ENCODE peak calls at places on chromosomes 13 and 19, in six cellular contexts. One of them, this sample, is unnamed.

GRCh38 chr13:46369506-46370268 is 17.4 kb downstream of the RUBCNL start:
- DNase-seq in activated CD8-positive, alpha-beta T cell treated with anti-CD3 and anti-CD28 coated beads for 36 hours: no peak
- DNase-seq in smooth muscle cell of the brain vasculature: peak; percentile 78
- DNase-seq in colonic mucosa: no peak
- DNase-seq in effector memory CD8-positive, alpha-beta T cell: no peak
- DNase-seq in posterior vena cava: no peak
- DNase-seq in this sample: no peak

GRCh38 chr13:92379371-92379770 is 847.2 kb upstream of the GPC6 start:
- DNase-seq in effector memory CD8-positive, alpha-beta T cell: no peak
- DNase-seq in activated CD8-positive, alpha-beta T cell treated with anti-CD3 and anti-CD28 coated beads for 36 hours: no peak
- DNase-seq in colonic mucosa: no peak
- DNase-seq in smooth muscle cell of the brain vasculature: no peak
- DNase-seq in posterior vena cava: no peak
- DNase-seq in this sample: no peak

GRCh38 chr19:23304238-23304637 is 54.0 kb upstream of the ZNF724 start:
- DNase-seq in effector memory CD8-positive, alpha-beta T cell: no peak
- DNase-seq in smooth muscle cell of the brain vasculature: no peak
- DNase-seq in colonic mucosa: no peak
- DNase-seq in activated CD8-positive, alpha-beta T cell treated with anti-CD3 and anti-CD28 coated beads for 36 hours: no peak
- DNase-seq in posterior vena cava: no peak
- DNase-seq in this sample: no peak

GRCh38 chr19:55340784-55341147 is 1.1 kb downstream of the KMT5C start:
- DNase-seq in effector memory CD8-positive, alpha-beta T cell: no peak
- DNase-seq in smooth muscle cell of the brain vasculature: no peak
- DNase-seq in colonic mucosa: peak; percentile 39
- DNase-seq in posterior vena cava: no peak
- DNase-seq in activated CD8-positive, alpha-beta T cell treated with anti-CD3 and anti-CD28 coated beads for 36 hours: peak; percentile 53
- DNase-seq in this sample: no peak

GRCh38 chr19:37969695-37970094 is 62.7 kb downstream of the SIPA1L3 start:
- DNase-seq in activated CD8-positive, alpha-beta T cell treated with anti-CD3 and anti-CD28 coated beads for 36 hours: no peak
- DNase-seq in effector memory CD8-positive, alpha-beta T cell: no peak
- DNase-seq in smooth muscle cell of the brain vasculature: no peak
- DNase-seq in posterior vena cava: no peak
- DNase-seq in colonic mucosa: no peak
- DNase-seq in this sample: no peak

GRCh38 chr19:39264306-39265290 is 3.6 kb upstream of the IFNL2 start:
- DNase-seq in colonic mucosa: no peak
- DNase-seq in effector memory CD8-positive, alpha-beta T cell: no peak
- DNase-seq in activated CD8-positive, alpha-beta T cell treated with anti-CD3 and anti-CD28 coated beads for 36 hours: no peak
- DNase-seq in smooth muscle cell of the brain vasculature: no peak
- DNase-seq in posterior vena cava: no peak
- DNase-seq in this sample: no peak

GRCh38 chr13:46551410-46552301 is 1.3 kb upstream of the LRCH1 start:
- DNase-seq in colonic mucosa: peak; percentile 89
- DNase-seq in effector memory CD8-positive, alpha-beta T cell: peak; percentile 41
- DNase-seq in activated CD8-positive, alpha-beta T cell treated with anti-CD3 and anti-CD28 coated beads for 36 hours: peak; percentile 77
- DNase-seq in smooth muscle cell of the brain vasculature: no peak
- DNase-seq in posterior vena cava: peak; percentile 93
- DNase-seq in this sample: peak; percentile 43

GRCh38 chr19:31421856-31422255 is 72.6 kb upstream of the TSHZ3 start:
- DNase-seq in colonic mucosa: no peak
- DNase-seq in posterior vena cava: no peak
- DNase-seq in activated CD8-positive, alpha-beta T cell treated with anti-CD3 and anti-CD28 coated beads for 36 hours: no peak
- DNase-seq in smooth muscle cell of the brain vasculature: no peak
- DNase-seq in effector memory CD8-positive, alpha-beta T cell: no peak
- DNase-seq in this sample: no peak

GRCh38 chr19:17605761-17606745 is 50.6 kb downstream of the COLGALT1 start:
- DNase-seq in activated CD8-positive, alpha-beta T cell treated with anti-CD3 and anti-CD28 coated beads for 36 hours: peak; percentile 89
- DNase-seq in smooth muscle cell of the brain vasculature: peak; percentile 36
- DNase-seq in posterior vena cava: peak; percentile 93
- DNase-seq in colonic mucosa: peak; percentile 70
- DNase-seq in effector memory CD8-positive, alpha-beta T cell: peak; percentile 66
- DNase-seq in this sample: peak; percentile 70

GRCh38 chr13:59422646-59423045 is 741.1 kb downstream of the DIAPH3 start:
- DNase-seq in colonic mucosa: no peak
- DNase-seq in posterior vena cava: no peak
- DNase-seq in activated CD8-positive, alpha-beta T cell treated with anti-CD3 and anti-CD28 coated beads for 36 hours: no peak
- DNase-seq in effector memory CD8-positive, alpha-beta T cell: no peak
- DNase-seq in smooth muscle cell of the brain vasculature: no peak
- DNase-seq in this sample: no peak

GRCh38 chr13:63435668-63436275 is 2020.1 kb upstream of the PCDH20 start:
- DNase-seq in effector memory CD8-positive, alpha-beta T cell: no peak
- DNase-seq in colonic mucosa: no peak
- DNase-seq in activated CD8-positive, alpha-beta T cell treated with anti-CD3 and anti-CD28 coated beads for 36 hours: no peak
- DNase-seq in posterior vena cava: no peak
- DNase-seq in smooth muscle cell of the brain vasculature: peak; percentile 54
- DNase-seq in this sample: no peak

GRCh38 chr19:38266981-38267597 is 2.7 kb downstream of the SPINT2 start:
- DNase-seq in smooth muscle cell of the brain vasculature: no peak
- DNase-seq in activated CD8-positive, alpha-beta T cell treated with anti-CD3 and anti-CD28 coated beads for 36 hours: no peak
- DNase-seq in colonic mucosa: peak; percentile 70
- DNase-seq in posterior vena cava: no peak
- DNase-seq in effector memory CD8-positive, alpha-beta T cell: no peak
- DNase-seq in this sample: no peak

GRCh38 chr19:5041168-5042038 is 72.5 kb downstream of the KDM4B start:
- DNase-seq in posterior vena cava: no peak
- DNase-seq in smooth muscle cell of the brain vasculature: no peak
- DNase-seq in colonic mucosa: no peak
- DNase-seq in effector memory CD8-positive, alpha-beta T cell: no peak
- DNase-seq in activated CD8-positive, alpha-beta T cell treated with anti-CD3 and anti-CD28 coated beads for 36 hours: no peak
- DNase-seq in this sample: no peak

GRCh38 chr19:29673451-29674371 is 8.4 kb downstream of the PLEKHF1 start:
- DNase-seq in activated CD8-positive, alpha-beta T cell treated with anti-CD3 and anti-CD28 coated beads for 36 hours: no peak
- DNase-seq in posterior vena cava: peak; percentile 76
- DNase-seq in colonic mucosa: no peak
- DNase-seq in effector memory CD8-positive, alpha-beta T cell: no peak
- DNase-seq in smooth muscle cell of the brain vasculature: no peak
- DNase-seq in this sample: no peak

GRCh38 chr13:45479661-45480060 is 14.9 kb downstream of the COG3 start:
- DNase-seq in smooth muscle cell of the brain vasculature: no peak
- DNase-seq in effector memory CD8-positive, alpha-beta T cell: no peak
- DNase-seq in posterior vena cava: no peak
- DNase-seq in colonic mucosa: no peak
- DNase-seq in activated CD8-positive, alpha-beta T cell treated with anti-CD3 and anti-CD28 coated beads for 36 hours: no peak
- DNase-seq in this sample: no peak

GRCh38 chr13:43963726-43964125 is 84.0 kb downstream of the LACC1 start:
- DNase-seq in effector memory CD8-positive, alpha-beta T cell: no peak
- DNase-seq in smooth muscle cell of the brain vasculature: no peak
- DNase-seq in posterior vena cava: no peak
- DNase-seq in colonic mucosa: no peak
- DNase-seq in activated CD8-positive, alpha-beta T cell treated with anti-CD3 and anti-CD28 coated beads for 36 hours: no peak
- DNase-seq in this sample: no peak

GRCh38 chr19:15369594-15369891 is 10.0 kb downstream of the AKAP8 start:
- DNase-seq in smooth muscle cell of the brain vasculature: no peak
- DNase-seq in effector memory CD8-positive, alpha-beta T cell: no peak
- DNase-seq in activated CD8-positive, alpha-beta T cell treated with anti-CD3 and anti-CD28 coated beads for 36 hours: no peak
- DNase-seq in colonic mucosa: no peak
- DNase-seq in posterior vena cava: peak; percentile 60
- DNase-seq in this sample: no peak

GRCh38 chr13:25966086-25966485 is 85.7 kb downstream of the SHISA2 start:
- DNase-seq in smooth muscle cell of the brain vasculature: no peak
- DNase-seq in activated CD8-positive, alpha-beta T cell treated with anti-CD3 and anti-CD28 coated beads for 36 hours: no peak
- DNase-seq in posterior vena cava: no peak
- DNase-seq in colonic mucosa: no peak
- DNase-seq in effector memory CD8-positive, alpha-beta T cell: no peak
- DNase-seq in this sample: no peak